ENCODE peak calls at places on chromosomes 11 and 22, in four cellular contexts. O, L, T and G are unnamed samples.

GRCh38 chr11:64859542-64860414 is 15.3 kb upstream of the CDC42BPG start:
- DNase-seq in O (no peak), L (no peak), T (no peak), G (peak; percentile 44)

GRCh38 chr22:22791438-22792181 is 96.0 kb upstream of the IGLL5 start:
- DNase-seq in O (no peak), L (no peak), T (peak; percentile 6), G (no peak)

GRCh38 chr22:49564054-49564453 is 263.6 kb downstream of the BRD1 start:
- DNase-seq in O (no peak), L (no peak), T (no peak), G (no peak)

GRCh38 chr11:68257477-68258362 is 14.1 kb downstream of the C11orf24 start:
- DNase-seq in O (peak; percentile 58), L (peak; percentile 96), T (peak; percentile 94), G (peak; percentile 94)

GRCh38 chr22:20298803-20299735 is 20.8 kb downstream of the DGCR6L start:
- DNase-seq in O (peak; percentile 72), L (peak; percentile 35), T (peak; percentile 82), G (peak; percentile 90)

GRCh38 chr11:118792642-118793124 is 1.7 kb upstream of the DDX6 start:
- DNase-seq in O (peak; percentile 35), L (peak; percentile 89), T (peak; percentile 45), G (peak; percentile 54)

GRCh38 chr11:1942541-1943260 is 4.4 kb upstream of the MRPL23 start:
- DNase-seq in O (no peak), L (no peak), T (peak; percentile 8), G (no peak)

GRCh38 chr11:18617688-18618340 is 16.3 kb downstream of the SPTY2D1 start:
- DNase-seq in O (no peak), L (peak; percentile 45), T (no peak), G (no peak)

GRCh38 chr11:61162092-61162935 is 1.1 kb upstream of the VPS37C start:
- DNase-seq in O (peak; percentile 40), L (peak; percentile 23), T (no peak), G (no peak)